ENCODE peak calls at places on chromosomes 7 and 10, in eight cellular contexts. P is progenitor cell of endocrine pancreas; E is CD8-positive, alpha-beta T cell; T is epithelial cell of esophagus; F is AG10803; V is A549; I is fibroblast of lung; L is tibial artery. N is an unnamed sample.
A peak's percentile ranks its signal among the peaks of the same experiment; 100 is the strongest.

GRCh38 chr10:32207544-32207943 is 139.4 kb downstream of the EPC1 start:
- DNase-seq in T (peak; percentile 66), V (peak; percentile 51), E (peak; percentile 58), F (peak; percentile 39), L (no peak), P (peak; percentile 33), I (peak; percentile 33), N (peak; percentile 61)

GRCh38 chr7:104231054-104232046 is 23.5 kb upstream of the ORC5 start:
- DNase-seq in I (peak; percentile 39), T (peak; percentile 60), F (peak; percentile 49), L (no peak), P (peak; percentile 29), E (peak; percentile 25), V (peak; percentile 63), N (no peak)

GRCh38 chr10:97939446-97939990 is 89.9 kb downstream of the GOLGA7B start:
- DNase-seq in P (no peak), F (no peak), E (no peak), L (no peak), V (no peak), T (peak; percentile 42), I (no peak), N (no peak)

GRCh38 chr7:69365588-69366241 is 232.6 kb upstream of the AUTS2 start:
- DNase-seq in E (no peak), P (no peak), V (no peak), I (peak; percentile 66), L (no peak), F (peak; percentile 88), T (no peak), N (no peak)

GRCh38 chr7:12316925-12317324 is 86.7 kb downstream of the VWDE start:
- DNase-seq in L (no peak), I (peak; percentile 34), P (no peak), V (no peak), T (no peak), F (no peak), E (no peak), N (no peak)

GRCh38 chr10:113056030-113056429 is 106.0 kb downstream of the TCF7L2 start:
- DNase-seq in F (no peak), T (no peak), E (no peak), P (no peak), V (no peak), I (peak; percentile 86), L (no peak), N (no peak)

GRCh38 chr7:30134523-30135270 is at the start of gene MTURN:
- DNase-seq in P (peak; percentile 83), T (peak; percentile 91), F (peak; percentile 76), V (peak; percentile 98), I (peak; percentile 83), E (peak; percentile 86), L (peak; percentile 92), N (peak; percentile 86)

GRCh38 chr10:113264333-113265131 is 288.3 kb upstream of the HABP2 start:
- DNase-seq in T (no peak), P (peak; percentile 20), F (no peak), L (no peak), V (no peak), I (no peak), E (no peak), N (no peak)

GRCh38 chr7:94436018-94436604 is 41.4 kb downstream of the COL1A2 start:
- DNase-seq in F (peak; percentile 75), L (peak; percentile 80), V (peak; percentile 59), T (peak; percentile 75), I (peak; percentile 63), E (peak; percentile 41), P (peak; percentile 36), N (peak; percentile 47)

GRCh38 chr10:42553064-42553407 is 85.3 kb downstream of the ZNF33B start:
- DNase-seq in L (no peak), I (no peak), V (no peak), T (no peak), E (no peak), P (no peak), F (no peak), N (no peak)

GRCh38 chr10:14439451-14440259 is 108.9 kb upstream of the FRMD4A start:
- DNase-seq in T (no peak), F (peak; percentile 61), P (no peak), E (no peak), V (no peak), L (no peak), I (peak; percentile 25), N (no peak)

GRCh38 chr10:129884390-129884779 is 79.7 kb downstream of the EBF3 start:
- DNase-seq in E (no peak), P (no peak), L (no peak), T (no peak), V (no peak), I (no peak), F (no peak), N (no peak)

GRCh38 chr10:122152544-122152943 is 118.6 kb upstream of the BTBD16 start:
- DNase-seq in V (no peak), L (peak; percentile 97), F (peak; percentile 91), T (no peak), E (no peak), P (no peak), I (peak; percentile 67), N (no peak)

GRCh38 chr10:63114031-63114814 is 18.9 kb upstream of the NRBF2 start:
- DNase-seq in L (peak; percentile 90), P (no peak), F (peak; percentile 96), T (peak; percentile 94), I (peak; percentile 87), V (no peak), E (no peak), N (peak; percentile 52)

GRCh38 chr7:1309290-1309689 is 76.6 kb downstream of the UNCX start:
- DNase-seq in L (no peak), I (no peak), F (no peak), T (no peak), V (no peak), P (no peak), E (no peak), N (no peak)

GRCh38 chr7:117322741-117323584 is at the start of gene WNT2:
- DNase-seq in V (no peak), E (no peak), P (peak; percentile 14), T (peak; percentile 8), L (no peak), I (peak; percentile 54), F (peak; percentile 33), N (no peak)

GRCh38 chr10:116026315-116026714 is 246.7 kb downstream of the GFRA1 start:
- DNase-seq in P (no peak), V (peak; percentile 6), T (no peak), I (no peak), L (no peak), F (no peak), E (no peak), N (no peak)

GRCh38 chr7:2151801-2152612 is 80.7 kb downstream of the MAD1L1 start:
- DNase-seq in T (no peak), F (no peak), V (no peak), E (no peak), I (no peak), P (no peak), L (no peak), N (no peak)

GRCh38 chr7:38410056-38410455 is 136.6 kb upstream of the TARP start:
- DNase-seq in V (no peak), F (no peak), P (no peak), T (no peak), E (no peak), L (no peak), I (no peak), N (no peak)

GRCh38 chr7:134829381-134829986 is 50.0 kb downstream of the CALD1 start:
- DNase-seq in I (peak; percentile 66), P (no peak), F (peak; percentile 46), E (no peak), L (no peak), V (no peak), T (no peak), N (no peak)

DNA sequence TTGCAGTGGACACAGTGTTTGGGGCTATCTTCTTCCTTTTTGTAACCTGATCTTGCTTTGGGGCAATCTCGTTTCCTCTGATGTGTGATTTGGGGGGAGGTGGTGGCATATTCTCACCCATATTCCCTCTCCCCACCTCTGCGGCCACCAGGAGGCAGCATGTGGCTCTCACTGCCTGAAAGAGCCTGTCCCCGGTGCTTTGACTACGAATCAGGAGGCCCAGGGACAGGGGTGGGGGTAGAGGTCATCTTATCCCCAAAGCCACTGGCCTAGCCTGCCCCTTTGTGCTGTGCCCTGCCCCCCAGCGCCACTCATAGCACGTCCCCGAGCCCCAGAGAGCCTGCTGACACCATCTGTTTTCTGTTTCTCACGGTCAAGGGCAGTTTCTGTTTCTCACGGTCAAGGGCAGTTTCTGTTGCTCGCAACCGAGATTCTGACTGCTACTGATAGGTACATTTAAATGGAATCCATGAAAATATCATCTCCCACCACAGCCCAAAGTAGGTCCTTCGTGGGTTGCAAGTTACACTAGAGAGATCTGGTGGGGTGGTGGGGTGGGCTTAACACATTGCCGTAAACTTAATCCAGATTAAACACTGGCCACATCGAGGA is 28.2 kb downstream of the PHYH start:
- DNase-seq in I (no peak), F (no peak), P (peak; percentile 27), T (peak; percentile 16), E (peak; percentile 71), L (peak; percentile 74), V (peak; percentile 53), N (no peak)
- TF ChIP-seq CTCF in I (peak; percentile 60), F (peak; percentile 34), P (peak; percentile 60), T (peak; percentile 40), E (no peak), L (no peak), V (peak; percentile 33), N (peak; percentile 28)

GRCh38 chr10:133461027-133461426 is 7.3 kb downstream of the SCART1 start:
- DNase-seq in F (no peak), L (peak; percentile 24), I (no peak), P (no peak), E (no peak), T (no peak), V (no peak), N (no peak)
- TF ChIP-seq CTCF in F (no peak), L (no peak), I (no peak), P (no peak), E (no peak), T (no peak), V (no peak), N (no peak)

DNA sequence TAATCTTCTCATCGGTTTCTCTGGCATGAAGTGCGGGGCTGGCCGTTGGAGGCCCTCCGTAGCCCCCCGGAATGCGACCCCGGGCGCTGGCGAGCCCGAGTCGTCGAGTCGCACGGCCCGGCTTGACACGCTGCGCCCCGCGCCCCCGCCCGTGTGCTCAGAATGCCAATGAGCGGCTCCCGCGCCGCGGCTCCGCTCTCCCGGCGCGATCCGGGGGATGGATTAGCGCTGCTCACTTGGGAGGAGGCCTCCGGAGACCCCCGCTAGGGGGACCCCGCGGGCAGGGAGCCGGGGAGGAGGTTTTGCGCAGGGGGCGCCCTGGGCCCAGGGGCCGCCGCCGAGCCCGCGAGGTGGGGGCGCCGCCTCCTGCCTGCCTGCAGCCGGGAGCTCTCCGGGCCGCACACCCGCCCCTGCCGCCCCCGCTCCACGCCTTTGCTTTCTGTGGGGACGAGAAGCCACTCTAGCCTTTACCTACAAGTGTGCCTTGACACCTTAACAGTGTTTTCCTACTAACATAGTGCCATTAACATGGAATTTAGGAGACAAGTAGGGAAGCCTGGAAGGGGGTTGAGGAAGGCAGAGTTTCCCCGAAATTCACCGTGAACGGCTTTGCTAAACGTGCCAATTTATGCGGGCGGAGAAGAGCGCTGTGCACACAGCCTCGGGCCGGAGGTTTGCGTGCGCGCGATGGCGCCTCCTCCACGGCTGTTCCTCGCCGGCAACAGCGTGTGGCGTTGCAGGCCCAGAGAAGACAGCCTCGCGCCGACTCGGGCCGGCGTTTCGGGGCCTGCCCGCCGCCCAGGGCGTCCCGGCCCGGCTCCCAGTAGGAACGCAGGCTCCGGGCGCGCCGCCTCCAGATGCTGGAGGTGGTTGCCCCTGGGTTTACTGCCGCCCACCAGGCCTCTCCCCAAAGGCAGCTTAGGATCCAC is 7.1 kb downstream of the SHH start:
- DNase-seq in P (peak; percentile 85), L (no peak), T (peak; percentile 76), V (peak; percentile 91), E (no peak), I (peak; percentile 74), F (peak; percentile 57), N (no peak)
- TF ChIP-seq CTCF in P (peak; percentile 81), L (no peak), T (peak; percentile 45), V (peak; percentile 86), E (peak; percentile 33), I (peak; percentile 49), F (peak; percentile 28), N (peak; percentile 21)

GRCh38 chr10:66307826-66308225 is 618.0 kb upstream of the LRRTM3 start:
- DNase-seq in E (no peak), I (no peak), V (no peak), P (no peak), T (no peak), L (no peak), F (no peak), N (no peak)
- TF ChIP-seq CTCF in E (no peak), I (peak; percentile 9), V (no peak), P (no peak), T (no peak), L (no peak), F (no peak), N (no peak)